ENCODE peak calls at places on chromosomes 11 and 22, in nine cellular contexts. P is MCF 10A, R is AG09309, B is uterus, X is kidney, T is left ventricle myocardium inferior, I is Panc1, Z is transverse colon, M is D721Med. A is an unnamed sample.

GRCh38 chr22:44382461-44383038 is 69.8 kb upstream of the SHISAL1 start:
- DNase-seq in M (no peak), I (no peak), X (peak), T (no peak), B (no peak), R (no peak), Z (no peak), P (no peak), A (no peak)

GRCh38 chr11:3905080-3905953 is 49.9 kb downstream of the STIM1 start:
- DNase-seq in X (no peak), I (no peak), M (no peak), B (no peak), T (no peak), P (peak), R (peak), Z (peak), A (no peak)

GRCh38 chr22:46319319-46319718 is 16.2 kb upstream of the TRMU start:
- DNase-seq in M (no peak), X (no peak), B (no peak), R (no peak), P (no peak), T (no peak), Z (no peak), I (no peak), A (no peak)

GRCh38 chr11:3014314-3014938 is 22.3 kb upstream of the NAP1L4 start:
- DNase-seq in X (peak), T (no peak), P (no peak), M (no peak), R (no peak), Z (peak), I (no peak), B (no peak), A (no peak)

GRCh38 chr11:104956528-104956927 is 11.8 kb downstream of the CASP4 start:
- DNase-seq in T (no peak), Z (no peak), I (no peak), R (no peak), M (no peak), X (no peak), B (no peak), P (peak), A (no peak)

GRCh38 chr11:16981651-16982194 is 32.5 kb downstream of the PLEKHA7 start:
- DNase-seq in X (peak), I (no peak), B (no peak), M (no peak), T (no peak), R (no peak), P (no peak), Z (no peak), A (no peak)

GRCh38 chr22:37624876-37625275 is 14.6 kb upstream of the SH3BP1 start:
- DNase-seq in I (no peak), M (no peak), Z (no peak), R (no peak), T (no peak), B (peak), P (no peak), X (no peak), A (no peak)

GRCh38 chr11:34501500-34501899 is 12.1 kb downstream of the ELF5 start:
- DNase-seq in P (peak), I (no peak), Z (no peak), M (no peak), X (no peak), B (no peak), R (peak), T (no peak), A (no peak)

GRCh38 chr11:116193321-116194114 is 579.3 kb downstream of the BUD13 start:
- DNase-seq in R (peak), B (peak), Z (peak), P (no peak), M (no peak), I (no peak), T (no peak), X (peak), A (no peak)

GRCh38 chr11:113192121-113192925 is 122.1 kb upstream of the TTC12 start:
- DNase-seq in T (no peak), B (no peak), Z (no peak), I (no peak), P (no peak), M (peak), R (no peak), X (no peak), A (no peak)

GRCh38 chr11:69483696-69484426 is 2.4 kb downstream of the LINC01488 start:
- DNase-seq in B (no peak), Z (no peak), T (peak), R (no peak), I (no peak), P (no peak), X (peak), M (no peak), A (no peak)

GRCh38 chr22:40588726-40589125 is 47.8 kb downstream of the MRTFA start:
- DNase-seq in B (no peak), P (peak), X (no peak), R (no peak), M (no peak), Z (no peak), I (no peak), T (no peak), A (no peak)

GRCh38 chr11:77361184-77361583 is 59.7 kb upstream of the GDPD4 start:
- DNase-seq in M (no peak), B (no peak), Z (no peak), X (no peak), T (no peak), R (peak), I (no peak), P (no peak), A (no peak)

GRCh38 chr11:65260756-65261590 is 789 bp upstream of the POLA2 start:
- DNase-seq in X (peak), T (no peak), I (no peak), R (no peak), B (no peak), Z (no peak), M (no peak), P (no peak), A (no peak)

GRCh38 chr22:19645905-19646304 is 68.4 kb upstream of the SEPTIN5 start:
- DNase-seq in X (no peak), P (no peak), M (no peak), T (no peak), B (no peak), I (no peak), R (no peak), Z (no peak), A (no peak)

GRCh38 chr11:93099811-93100210 is 98.0 kb downstream of the SLC36A4 start:
- DNase-seq in B (no peak), R (peak), M (no peak), I (no peak), Z (no peak), X (no peak), T (no peak), P (no peak), A (no peak)

GRCh38 chr22:40529817-40530216 is 106.7 kb downstream of the MRTFA start:
- DNase-seq in Z (no peak), R (no peak), I (no peak), X (no peak), B (no peak), T (no peak), P (no peak), M (no peak), A (no peak)

GRCh38 chr11:47391711-47392432 is 13.5 kb upstream of the SPI1 start:
- DNase-seq in R (no peak), P (no peak), T (no peak), X (peak), I (no peak), B (no peak), Z (no peak), M (no peak), A (no peak)

GRCh38 chr22:30245985-30246901 is at the start of gene LIF:
- DNase-seq in T (no peak), Z (peak), X (no peak), R (no peak), B (no peak), I (no peak), P (peak), M (no peak), A (no peak)

GRCh38 chr11:47980907-47981621 is 705 bp downstream of the PTPRJ start:
- DNase-seq in M (no peak), X (peak), Z (peak), R (no peak), I (no peak), P (no peak), T (peak), B (no peak), A (no peak)

GRCh38 chr11:1300569-1301187 is 8.8 kb downstream of the TOLLIP start:
- DNase-seq in I (no peak), Z (no peak), P (no peak), R (no peak), T (no peak), X (peak), M (no peak), B (peak), A (no peak)

GRCh38 chr11:17770048-17770652 is 35.6 kb downstream of the KCNC1 start:
- DNase-seq in X (peak), I (no peak), T (no peak), M (no peak), Z (peak), R (no peak), P (peak), B (no peak), A (no peak)

GRCh38 chr11:290621-291231 is 1.8 kb downstream of the PGGHG start:
- DNase-seq in T (peak), B (peak), Z (peak), R (no peak), M (no peak), P (no peak), I (no peak), X (peak), A (no peak)

GRCh38 chr11:59866397-59866796 is at the start of gene TCN1:
- DNase-seq in T (no peak), M (no peak), P (peak), B (no peak), Z (no peak), I (no peak), X (no peak), R (no peak), A (no peak)

DNA sequence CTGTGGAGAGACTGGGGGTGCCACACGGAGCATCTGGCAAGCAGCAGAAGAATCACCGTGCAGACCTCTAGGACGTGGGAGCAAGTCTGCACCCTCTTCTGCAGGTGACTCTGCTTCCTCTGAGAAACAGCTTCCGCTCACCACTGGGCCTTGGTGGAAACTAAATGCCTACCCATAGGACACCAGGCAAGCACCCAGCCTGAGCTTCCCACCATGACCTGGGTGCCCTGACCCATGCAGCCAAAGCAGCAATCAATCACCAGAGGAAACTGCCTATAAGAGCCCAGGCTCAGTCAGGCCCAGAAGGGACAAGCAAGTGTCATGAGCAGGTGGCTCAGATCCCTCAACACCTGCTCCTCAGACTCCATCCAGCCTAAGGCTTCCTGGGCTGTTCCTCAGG is 63.4 kb downstream of the IGLL5 start:
- DNase-seq in M (no peak), X (no peak), B (no peak), Z (no peak), R (no peak), I (no peak), P (no peak), T (no peak), A (no peak)
- TF ChIP-seq CTCF in M (no peak), X (no peak), B (no peak), Z (no peak), R (no peak), I (no peak), P (no peak), T (no peak), A (no peak)

GRCh38 chr11:74257934-74258553 is 53.4 kb downstream of the P4HA3 start:
- DNase-seq in I (no peak), Z (peak), R (no peak), P (no peak), B (peak), M (no peak), T (peak), X (no peak), A (peak)
- TF ChIP-seq CTCF in I (no peak), Z (no peak), R (no peak), P (no peak), B (no peak), M (no peak), T (no peak), X (no peak), A (no peak)

GRCh38 chr22:48488611-48489456 is 1338.8 kb downstream of the BRD1 start:
- DNase-seq in R (no peak), P (no peak), X (no peak), I (no peak), M (no peak), T (no peak), B (no peak), Z (no peak), A (no peak)
- TF ChIP-seq CTCF in R (no peak), P (no peak), X (no peak), I (no peak), M (no peak), T (no peak), B (no peak), Z (no peak), A (no peak)

DNA sequence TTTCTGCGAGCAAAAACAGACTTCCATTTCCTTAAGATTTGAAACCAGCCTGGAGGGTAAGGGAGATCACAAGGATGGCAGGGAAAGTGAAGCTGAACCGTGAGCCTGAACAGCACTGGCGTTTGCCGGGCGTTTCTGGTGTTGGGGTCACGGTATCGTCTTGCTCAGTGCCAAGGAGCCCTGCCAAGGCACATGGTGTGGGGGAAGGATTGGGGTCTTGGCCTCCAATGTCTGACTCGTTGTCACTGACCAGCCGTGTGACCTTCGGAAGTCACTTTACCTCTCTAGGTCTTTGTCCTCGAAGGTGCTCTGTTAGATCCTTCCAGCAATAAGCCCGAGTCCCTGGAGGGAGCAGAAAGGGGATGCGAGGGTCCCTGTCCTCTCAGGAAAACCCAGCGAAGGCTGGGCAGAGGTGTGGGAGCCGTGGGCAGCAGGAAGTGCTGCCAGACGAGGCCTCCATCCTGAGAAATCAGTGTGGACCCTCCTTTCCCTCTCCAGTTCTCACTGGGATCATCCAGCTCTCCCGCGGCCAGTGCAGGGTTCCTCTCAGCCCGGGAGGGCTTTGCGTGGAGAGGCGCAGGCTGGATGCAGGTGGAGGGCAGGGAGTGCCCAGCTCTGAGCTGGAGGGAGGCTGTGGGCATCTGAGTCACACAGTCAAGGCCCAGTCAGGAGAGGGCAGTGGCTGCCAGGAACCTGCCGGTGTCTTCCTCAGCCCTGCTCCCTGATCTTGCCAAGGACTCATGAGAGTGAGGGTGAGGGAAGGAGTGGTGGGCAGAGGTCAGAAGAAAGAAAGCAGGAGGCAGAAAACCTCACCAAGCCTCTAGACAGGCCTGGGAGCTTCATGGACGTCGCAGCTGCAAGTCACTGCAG is 18.9 kb downstream of the TOM1 start:
- DNase-seq in Z (no peak), M (no peak), P (no peak), X (no peak), B (no peak), T (no peak), I (no peak), R (no peak), A (no peak)
- TF ChIP-seq CTCF in Z (no peak), M (no peak), P (no peak), X (no peak), B (no peak), T (no peak), I (no peak), R (no peak), A (no peak)

GRCh38 chr11:107276057-107276456 is 181.6 kb downstream of the CWF19L2 start:
- DNase-seq in I (no peak), R (no peak), Z (no peak), M (no peak), X (no peak), B (no peak), P (no peak), T (no peak), A (no peak)
- TF ChIP-seq CTCF in I (no peak), R (no peak), Z (no peak), M (no peak), X (no peak), B (no peak), P (no peak), T (no peak), A (no peak)

GRCh38 chr11:46271407-46271806 is 6.1 kb upstream of the CREB3L1 start:
- DNase-seq in B (no peak), P (no peak), T (no peak), Z (no peak), I (no peak), M (no peak), R (no peak), X (no peak), A (no peak)

GRCh38 chr11:46272816-46273427 is 4.5 kb upstream of the CREB3L1 start:
- DNase-seq in B (peak), T (peak), X (no peak), R (no peak), M (no peak), I (no peak), P (peak), Z (peak), A (no peak)

GRCh38 chr11:46271875-46272815 is 5.3 kb upstream of the CREB3L1 start:
- DNase-seq in P (no peak), T (no peak), M (no peak), I (no peak), Z (no peak), X (no peak), R (no peak), B (no peak), A (no peak)

GRCh38 chr11:46275964-46276641 is 1.4 kb upstream of the CREB3L1 start:
- DNase-seq in M (no peak), R (no peak), T (no peak), I (no peak), X (peak), Z (peak), B (no peak), P (no peak), A (no peak)

DNA sequence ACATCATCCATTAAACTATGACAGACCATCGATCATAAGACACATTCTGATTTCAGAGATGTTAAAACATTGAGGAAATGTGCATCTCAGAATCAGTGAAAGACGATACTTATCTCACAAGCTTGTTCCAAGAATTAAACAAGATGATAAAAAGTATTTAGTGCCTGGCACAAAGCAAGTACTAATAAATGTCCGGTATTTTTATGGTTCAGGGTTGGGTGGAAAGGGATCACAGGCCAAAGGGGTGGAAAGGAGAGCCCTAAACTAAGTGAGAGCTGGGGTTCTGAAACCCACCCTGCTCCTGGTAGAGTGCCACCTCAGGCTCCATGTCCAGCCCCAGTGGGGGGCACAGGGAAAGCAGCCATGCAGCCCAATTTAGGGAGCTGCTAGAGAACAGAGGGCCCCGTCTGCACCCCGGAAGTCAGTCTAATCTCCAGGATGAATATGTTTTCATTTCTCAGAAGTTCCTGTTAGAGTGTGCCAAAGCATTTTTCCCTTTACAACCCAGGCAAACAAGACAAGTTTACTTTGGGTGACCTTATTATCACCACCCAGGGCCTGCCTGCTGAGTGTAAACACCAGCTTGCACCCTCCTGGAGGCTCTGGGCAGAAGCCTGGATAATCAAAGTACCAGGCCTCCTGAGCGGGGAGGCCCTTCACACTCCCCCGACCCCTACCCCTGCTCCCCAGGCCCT is 3.8 kb upstream of the CREB3L1 start:
- DNase-seq in B (no peak), T (no peak), R (no peak), I (no peak), X (no peak), M (no peak), Z (peak), P (no peak), A (no peak)
- TF ChIP-seq CTCF in B (no peak), T (no peak), R (no peak), I (no peak), X (no peak), M (no peak), Z (no peak), P (no peak), A (no peak)

DNA sequence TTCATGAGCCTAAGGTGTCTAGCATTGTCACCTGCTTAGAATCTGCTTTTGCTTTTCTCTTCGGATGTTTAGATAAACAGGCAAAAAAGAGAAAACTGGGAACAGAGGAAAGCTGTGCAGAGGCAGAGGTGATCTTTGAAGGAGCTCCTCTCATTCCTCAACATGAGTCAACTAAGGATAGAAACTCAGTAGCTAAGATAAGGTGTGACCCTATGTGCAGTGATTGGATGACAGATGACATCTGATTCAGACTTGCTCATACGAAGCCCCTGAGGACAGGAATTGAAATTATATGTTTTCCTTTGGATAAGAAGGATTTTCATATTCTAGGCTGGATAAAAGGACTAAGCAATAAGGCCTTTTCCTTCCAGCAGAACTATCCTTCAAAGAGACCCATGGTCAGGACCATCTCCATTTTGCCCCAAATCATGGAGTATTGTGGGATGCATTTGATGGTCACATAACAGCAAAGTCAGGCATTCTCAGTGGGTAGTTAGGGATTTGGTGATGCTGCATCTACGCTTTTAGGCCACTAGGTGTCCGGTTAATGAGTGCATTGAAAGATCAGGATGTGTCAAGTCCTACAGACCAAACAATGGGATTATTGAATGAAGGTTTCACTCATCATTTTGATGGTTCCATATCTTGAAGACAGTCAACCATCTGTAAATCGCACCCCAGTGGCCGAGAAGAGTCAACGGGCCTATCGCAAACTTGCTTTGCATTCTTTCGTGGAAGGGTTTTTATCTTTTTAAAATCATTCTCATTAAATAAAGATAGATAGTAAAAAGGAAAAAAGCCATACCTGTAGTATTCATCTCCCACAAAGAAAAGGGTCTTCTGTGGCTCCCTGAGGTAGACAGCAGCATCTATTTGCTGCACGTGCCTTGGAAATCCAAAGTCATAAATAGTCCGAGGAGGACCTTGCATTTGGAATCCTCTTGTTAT is 32.2 kb downstream of the MMP20 start:
- DNase-seq in T (no peak), R (no peak), X (no peak), I (no peak), P (peak), Z (no peak), B (no peak), M (no peak), A (no peak)
- TF ChIP-seq CTCF in T (peak), R (peak), X (no peak), I (peak), P (peak), Z (peak), B (no peak), M (peak), A (peak)

DNA sequence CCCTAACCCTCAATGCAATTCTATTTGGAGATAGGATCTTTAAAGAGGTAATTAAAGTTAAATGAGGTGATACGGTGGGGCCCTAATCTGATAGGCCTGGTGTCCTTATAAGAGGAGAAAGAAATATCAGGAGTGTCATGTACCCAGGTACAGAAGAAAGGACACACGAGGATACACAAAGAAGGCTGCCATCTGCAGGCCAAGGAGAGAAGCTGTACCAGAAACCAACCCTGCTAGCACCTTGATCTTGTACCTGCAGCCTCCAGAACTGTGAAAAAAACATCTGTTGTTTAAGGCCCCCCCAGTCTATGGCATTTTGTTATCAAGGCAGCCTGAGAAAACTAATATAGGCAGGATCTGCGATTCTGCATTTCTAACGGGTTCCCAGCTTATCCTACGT is 44.2 kb downstream of the FBXO7 start:
- DNase-seq in Z (no peak), B (no peak), I (no peak), X (no peak), R (no peak), T (no peak), P (peak), M (no peak), A (no peak)
- TF ChIP-seq CTCF in Z (no peak), B (no peak), I (peak), X (no peak), R (peak), T (no peak), P (no peak), M (peak), A (no peak)